ENCODE peak calls at places on chromosomes 4 and X, in ten cellular contexts. Y is G401; A is pancreas; U is amniotic stem cell; I is activated CD4-positive, alpha-beta T cell treated with anti-CD3 and anti-CD28 coated beads, Interleukin-2, amount 50 U/mL, for 1 hour; C is SW 1271; E is GM18507; M is NCI-H510A treated with DMSO at 0.1 percent for 48 hours; T is cardiac muscle cell; Q is WERI-Rb-1. V is an unnamed sample.

GRCh38 chrX:290476-291166 is 9.4 kb downstream of the PLCXD1 start:
- DNase-seq in Q (no peak), A (no peak), Y (no peak), U (no peak), E (no peak), C (no peak), M (no peak), T (no peak), I (no peak), V (no peak)

GRCh38 chr4:54543088-54543795 is 114.5 kb upstream of the KIT start:
- DNase-seq in T (peak), Q (no peak), M (no peak), Y (no peak), U (peak), E (no peak), C (no peak), I (no peak), A (no peak), V (no peak)

GRCh38 chr4:114563536-114564315 is 34.9 kb upstream of the UGT8 start:
- DNase-seq in E (no peak), Q (no peak), C (no peak), M (no peak), Y (no peak), T (peak), U (no peak), A (no peak), I (no peak), V (no peak)

GRCh38 chr4:123505457-123506310 is 109.1 kb downstream of the SPRY1 start:
- DNase-seq in M (peak), Y (peak), A (peak), T (peak), C (no peak), U (peak), Q (peak), I (no peak), E (no peak), V (no peak)

GRCh38 chrX:11364835-11365234 is 71.6 kb downstream of the AMELX start:
- DNase-seq in Q (no peak), I (no peak), U (no peak), A (no peak), E (no peak), M (no peak), T (no peak), C (no peak), Y (no peak), V (no peak)

GRCh38 chrX:105331244-105331643 is 110.8 kb upstream of the TEX13A start:
- DNase-seq in A (no peak), U (peak), E (no peak), Y (no peak), T (peak), C (no peak), I (no peak), M (no peak), Q (no peak), V (no peak)

GRCh38 chr4:141548791-141549190 is 87.6 kb upstream of the IL15 start:
- DNase-seq in M (no peak), U (no peak), Q (no peak), E (no peak), T (no peak), A (no peak), C (no peak), I (no peak), Y (no peak), V (no peak)

GRCh38 chr4:55181606-55182005 is 56.2 kb upstream of the KDR start:
- DNase-seq in Q (no peak), E (no peak), U (no peak), Y (no peak), C (no peak), T (peak), I (no peak), A (no peak), M (no peak), V (no peak)

GRCh38 chr4:140158234-140159030 is 4.4 kb upstream of the MAML3 start:
- DNase-seq in U (no peak), A (peak), M (no peak), I (no peak), Q (peak), T (peak), E (no peak), Y (peak), C (no peak), V (peak)

GRCh38 chr4:117447925-117448324 is 362.5 kb upstream of the TRAM1L1 start:
- DNase-seq in M (no peak), T (no peak), U (no peak), A (no peak), Q (peak), Y (no peak), I (peak), C (no peak), E (no peak), V (no peak)

GRCh38 chr4:52588097-52588496 is 71.0 kb downstream of the USP46 start:
- DNase-seq in A (peak), I (no peak), E (no peak), C (no peak), Y (peak), U (no peak), Q (peak), M (no peak), T (peak), V (no peak)

GRCh38 chr4:86441175-86441960 is 81.5 kb upstream of the MAPK10 start:
- DNase-seq in Q (no peak), I (no peak), Y (peak), A (no peak), T (peak), C (no peak), E (no peak), M (no peak), U (no peak), V (no peak)

GRCh38 chrX:123487674-123488073 is 245.2 kb downstream of the THOC2 start:
- DNase-seq in Q (no peak), E (no peak), A (no peak), Y (no peak), M (no peak), C (no peak), T (no peak), U (no peak), I (no peak), V (no peak)

GRCh38 chr4:119221412-119221811 is 8.9 kb downstream of the USP53 start:
- DNase-seq in T (no peak), C (no peak), U (no peak), I (no peak), Y (no peak), A (no peak), M (no peak), Q (no peak), E (no peak), V (no peak)

GRCh38 chrX:22952011-22952410 is 47.7 kb upstream of the DDX53 start:
- DNase-seq in T (peak), Q (no peak), U (no peak), A (no peak), C (no peak), E (no peak), M (no peak), Y (no peak), I (no peak), V (no peak)

GRCh38 chr4:5631352-5632042 is 76.9 kb downstream of the EVC2 start:
- DNase-seq in T (peak), I (no peak), U (no peak), C (no peak), Q (no peak), M (no peak), A (no peak), E (no peak), Y (no peak), V (no peak)

GRCh38 chrX:20112022-20112421 is 4.7 kb downstream of the MAP7D2 start:
- DNase-seq in U (no peak), I (no peak), Y (no peak), E (no peak), Q (no peak), T (no peak), C (no peak), A (no peak), M (no peak), V (no peak)

GRCh38 chr4:76246852-76247251 is 4.7 kb upstream of the FAM47E start:
- DNase-seq in C (no peak), M (no peak), Y (no peak), E (no peak), U (no peak), I (no peak), Q (no peak), T (no peak), A (no peak), V (no peak)

GRCh38 chr4:169080970-169081369 is 70.9 kb upstream of the CBR4 start:
- DNase-seq in U (no peak), C (no peak), Y (no peak), A (no peak), E (no peak), Q (no peak), T (peak), I (no peak), M (no peak), V (no peak)

GRCh38 chrX:69015564-69016218 is 149.6 kb downstream of the PJA1 start:
- DNase-seq in Y (no peak), Q (no peak), I (no peak), A (no peak), C (no peak), U (no peak), E (no peak), T (peak), M (no peak), V (no peak)

GRCh38 chr4:36394352-36394903 is 113.0 kb downstream of the DTHD1 start:
- DNase-seq in Q (no peak), Y (no peak), A (no peak), E (no peak), M (no peak), C (no peak), T (no peak), I (peak), U (no peak), V (no peak)

GRCh38 chrX:7711167-7711566 is 131.8 kb upstream of the VCX start:
- DNase-seq in A (no peak), U (no peak), Q (no peak), T (no peak), Y (no peak), C (no peak), M (no peak), E (no peak), I (no peak), V (no peak)

GRCh38 chrX:138765061-138765460 is 53.5 kb upstream of the FGF13 start:
- DNase-seq in E (no peak), U (no peak), I (no peak), A (no peak), T (no peak), Q (no peak), Y (no peak), C (no peak), M (no peak), V (no peak)

GRCh38 chrX:50988649-50989048 is 78.1 kb downstream of the BMP15 start:
- DNase-seq in Y (peak), Q (peak), A (peak), C (no peak), T (peak), I (no peak), E (no peak), M (no peak), U (peak), V (no peak)

GRCh38 chr4:145843148-145843547 is 95.5 kb downstream of the ZNF827 start:
- DNase-seq in C (no peak), T (peak), U (peak), Y (no peak), Q (no peak), A (no peak), E (no peak), I (no peak), M (no peak), V (no peak)

GRCh38 chr4:173509031-173510001 is 20.7 kb downstream of the HAND2 start:
- DNase-seq in Q (no peak), Y (peak), U (no peak), E (no peak), M (no peak), T (peak), C (no peak), I (no peak), A (no peak), V (no peak)

GRCh38 chr4:162461952-162462351 is 298.2 kb upstream of the FSTL5 start:
- DNase-seq in Y (peak), A (no peak), M (peak), I (no peak), C (no peak), U (no peak), T (no peak), Q (no peak), E (no peak), V (no peak)

GRCh38 chr4:42329421-42329820 is 67.9 kb upstream of the SHISA3 start:
- DNase-seq in A (no peak), I (no peak), M (no peak), Q (no peak), E (no peak), T (no peak), U (no peak), Y (no peak), C (no peak), V (no peak)

GRCh38 chr4:173330590-173330989 is 3.6 kb downstream of the HMGB2 start:
- DNase-seq in A (no peak), U (no peak), Q (no peak), Y (no peak), M (no peak), E (no peak), C (no peak), I (no peak), T (no peak), V (no peak)

GRCh38 chrX:120755066-120755846 is 120.4 kb downstream of the CT47B1 start:
- DNase-seq in T (no peak), I (no peak), M (peak), C (no peak), U (no peak), Y (no peak), Q (no peak), E (no peak), A (peak), V (no peak)

GRCh38 chr4:14961292-14961691 is 41.0 kb upstream of the CPEB2 start:
- DNase-seq in Y (no peak), C (no peak), T (no peak), U (no peak), I (no peak), E (no peak), M (no peak), Q (no peak), A (no peak), V (no peak)

GRCh38 chrX:41238543-41238942 is 95.4 kb upstream of the DDX3X start:
- DNase-seq in E (no peak), I (no peak), A (no peak), Q (no peak), T (peak), Y (no peak), U (no peak), C (no peak), M (no peak), V (no peak)

GRCh38 chr4:88690355-88690754 is 7.3 kb downstream of the NAP1L5 start:
- DNase-seq in U (no peak), A (no peak), M (no peak), C (no peak), Q (no peak), I (no peak), E (no peak), T (peak), Y (no peak), V (no peak)

GRCh38 chr4:82469776-82470345 is 39.5 kb downstream of the ENOPH1 start:
- DNase-seq in A (no peak), I (no peak), E (no peak), Y (no peak), T (peak), Q (no peak), U (peak), C (no peak), M (no peak), V (no peak)

GRCh38 chr4:144948009-144948408 is 150.0 kb downstream of the ANAPC10 start:
- DNase-seq in A (no peak), E (no peak), T (peak), I (no peak), U (no peak), M (no peak), Q (peak), Y (no peak), C (no peak), V (no peak)

GRCh38 chr4:159382875-159383568 is 280.1 kb downstream of the RAPGEF2 start:
- DNase-seq in E (no peak), U (no peak), C (no peak), A (no peak), I (no peak), Q (no peak), M (no peak), Y (no peak), T (peak), V (no peak)

GRCh38 chr4:41880022-41880837 is 55.0 kb upstream of the TMEM33 start:
- DNase-seq in Q (no peak), M (no peak), U (no peak), Y (no peak), A (no peak), E (no peak), I (no peak), T (no peak), C (no peak), V (no peak)

GRCh38 chr4:184382189-184382846 is 92.0 kb downstream of the IRF2 start:
- DNase-seq in I (no peak), M (peak), U (no peak), C (no peak), E (no peak), A (no peak), Q (no peak), Y (no peak), T (no peak), V (peak)

V was measured in NCI-H2107.